ENCODE peak calls at places on chromosome 9, in four cellular contexts. X is PC-9, Z is psoas muscle, S is esophagus squamous epithelium. P is an unnamed sample.

GRCh38 chr9:132384376-132384775 is 22.3 kb downstream of the TTF1 start:
- DNase-seq in X (no peak), Z (no peak), S (no peak), P (peak; percentile 88)

GRCh38 chr9:132141948-132142594 is 19.8 kb upstream of the NTNG2 start:
- DNase-seq in X (peak; percentile 16), Z (no peak), S (no peak), P (no peak)

GRCh38 chr9:33748633-33749304 is 46.6 kb upstream of the PRSS3 start:
- DNase-seq in X (no peak), Z (no peak), S (no peak), P (no peak)

GRCh38 chr9:2047144-2047671 is 32.1 kb downstream of the SMARCA2 start:
- DNase-seq in X (no peak), Z (no peak), S (no peak), P (no peak)

GRCh38 chr9:35771079-35771441 is 17.0 kb upstream of the MSMP start:
- DNase-seq in X (no peak), Z (peak; percentile 42), S (no peak), P (no peak)

GRCh38 chr9:33170464-33171156 is 3.5 kb upstream of the B4GALT1 start:
- DNase-seq in X (no peak), Z (peak; percentile 70), S (no peak), P (peak; percentile 35)

GRCh38 chr9:89919171-89919681 is 314.4 kb downstream of the GADD45G start:
- DNase-seq in X (no peak), Z (no peak), S (no peak), P (peak; percentile 40)

GRCh38 chr9:3865373-3865772 is 339.6 kb upstream of the RFX3 start:
- DNase-seq in X (no peak), Z (no peak), S (no peak), P (no peak)

GRCh38 chr9:8346291-8346690 is 546.7 kb upstream of the DMAC1 start:
- DNase-seq in X (no peak), Z (no peak), S (no peak), P (no peak)

GRCh38 chr9:23686257-23686656 is 139.8 kb downstream of the ELAVL2 start:
- DNase-seq in X (no peak), Z (no peak), S (no peak), P (no peak)

GRCh38 chr9:88775037-88775471 is 216.2 kb upstream of the S1PR3 start:
- DNase-seq in X (peak; percentile 41), Z (no peak), S (no peak), P (no peak)

GRCh38 chr9:72874344-72874743 is 78.5 kb downstream of the ALDH1A1 start:
- DNase-seq in X (no peak), Z (no peak), S (no peak), P (no peak)

GRCh38 chr9:35695801-35696420 is 6.2 kb upstream of the TPM2 start:
- DNase-seq in X (no peak), Z (no peak), S (no peak), P (no peak)

GRCh38 chr9:91036356-91036755 is 234.7 kb downstream of the SYK start:
- DNase-seq in X (no peak), Z (no peak), S (no peak), P (peak; percentile 5)

GRCh38 chr9:88818495-88819201 is 172.6 kb upstream of the S1PR3 start:
- DNase-seq in X (peak; percentile 43), Z (no peak), S (no peak), P (no peak)

GRCh38 chr9:71929791-71930440 is 18.5 kb downstream of the C9orf85 start:
- DNase-seq in X (no peak), Z (no peak), S (no peak), P (no peak)

GRCh38 chr9:34400686-34401602 is 24.2 kb upstream of the MYORG start:
- DNase-seq in X (no peak), Z (no peak), S (no peak), P (no peak)

GRCh38 chr9:113949206-113950078 is 73.3 kb downstream of the ZNF618 start:
- DNase-seq in X (no peak), Z (no peak), S (no peak), P (no peak)

GRCh38 chr9:137403281-137403680 is 19.7 kb downstream of the EXD3 start:
- DNase-seq in X (no peak), Z (no peak), S (no peak), P (no peak)

GRCh38 chr9:137406085-137406773 is 16.7 kb downstream of the EXD3 start:
- DNase-seq in X (no peak), Z (no peak), S (no peak), P (no peak)

GRCh38 chr9:137404971-137405584 is 17.9 kb downstream of the EXD3 start:
- DNase-seq in X (no peak), Z (no peak), S (no peak), P (no peak)

GRCh38 chr9:137405677-137406081 is 17.3 kb downstream of the EXD3 start:
- DNase-seq in X (no peak), Z (no peak), S (no peak), P (no peak)

DNA sequence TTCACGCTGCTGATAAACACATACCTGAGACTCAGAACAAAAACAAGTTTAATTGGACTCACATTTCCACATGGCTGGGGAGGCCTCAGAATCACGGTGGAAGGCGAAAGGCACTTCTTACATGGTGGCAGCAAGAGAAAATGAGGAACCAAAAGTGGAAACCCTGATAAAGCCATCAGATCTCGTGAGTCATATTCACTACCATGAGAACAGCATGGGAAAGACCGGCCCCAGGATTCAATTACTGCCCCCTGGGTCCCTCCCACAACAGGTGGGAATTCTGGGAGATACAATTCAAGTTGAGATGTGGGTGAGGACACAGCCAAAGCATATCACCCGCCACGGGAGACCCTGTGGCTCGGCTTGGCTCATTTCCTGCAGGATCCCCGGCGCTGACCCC is 20.2 kb downstream of the EXD3 start:
- DNase-seq in X (no peak), Z (no peak), S (no peak), P (no peak)
- H3K27ac ChIP-seq in X (no peak overlapping the region), Z (no peak overlapping the region), S (no peak overlapping the region), P (no peak overlapping the region)

GRCh38 chr9:37290366-37290765 is 132.1 kb upstream of the GRHPR start:
- DNase-seq in X (no peak), Z (no peak), S (no peak), P (peak; percentile 66)

GRCh38 chr9:37287317-37287716 is 135.2 kb upstream of the GRHPR start:
- DNase-seq in X (no peak), Z (no peak), S (no peak), P (no peak)

GRCh38 chr9:37290881-37291485 is 131.5 kb upstream of the GRHPR start:
- DNase-seq in X (no peak), Z (no peak), S (no peak), P (peak; percentile 48)

GRCh38 chr9:37286530-37287175 is 135.8 kb upstream of the GRHPR start:
- DNase-seq in X (no peak), Z (no peak), S (no peak), P (peak; percentile 44)

DNA sequence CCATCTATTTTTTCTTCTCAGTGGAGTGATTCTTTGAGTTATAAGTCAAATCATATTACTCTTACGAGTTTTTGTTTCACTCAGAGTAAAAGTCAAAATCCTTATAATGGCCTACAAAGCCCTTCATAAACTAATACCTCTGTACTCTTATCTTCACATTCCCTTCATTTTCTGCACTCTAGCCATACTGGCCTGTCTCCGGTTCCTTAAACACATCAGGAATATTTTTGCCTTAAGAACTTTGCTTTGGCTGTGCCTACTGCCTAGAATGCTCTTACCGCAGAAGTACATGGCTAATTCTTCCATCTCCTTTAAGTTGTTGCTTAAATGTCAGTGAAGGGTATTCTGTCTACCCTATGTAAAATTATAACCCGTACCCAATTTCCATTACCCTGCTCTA is 132.9 kb upstream of the GRHPR start:
- DNase-seq in X (no peak), Z (no peak), S (no peak), P (no peak)
- H3K4me3 ChIP-seq in X (no peak overlapping the region), Z (no peak overlapping the region), S (no peak overlapping the region), P (peak overlapping the region; percentile 25)

GRCh38 chr9:130883479-130883878 is 13.1 kb downstream of the QRFP start:
- DNase-seq in X (no peak), Z (no peak), S (no peak), P (no peak)
- H3K27ac ChIP-seq in X (no peak overlapping the region), Z (no peak overlapping the region), S (no peak overlapping the region), P (no peak overlapping the region)

DNA sequence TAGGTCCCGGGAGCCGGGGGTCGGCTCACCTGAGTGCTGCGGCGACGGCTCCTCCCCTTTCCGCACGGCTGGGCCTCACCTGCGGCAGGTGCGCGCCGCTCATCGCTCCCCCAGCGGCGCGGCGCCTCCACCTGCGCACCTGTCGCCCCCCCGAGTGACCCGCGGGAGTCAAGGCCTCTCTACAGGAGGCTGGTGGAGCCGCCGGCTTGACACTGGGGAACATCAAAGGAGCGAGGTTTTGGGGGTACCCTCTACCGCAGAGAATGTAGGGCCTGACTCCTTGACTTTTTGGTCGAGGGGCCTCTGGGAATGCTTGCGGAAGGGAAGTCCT is 483 bp upstream of the IER5L start:
- DNase-seq in X (no peak), Z (no peak), S (no peak), P (no peak)
- H3K4me3 ChIP-seq in X (peak overlapping the region; percentile 95), Z (peak overlapping the region; percentile 82), S (peak overlapping the region; percentile 81), P (peak overlapping the region; percentile 72)

GRCh38 chr9:124853605-124854143 is 414 bp downstream of the WDR38 start:
- DNase-seq in X (no peak), Z (no peak), S (no peak), P (no peak)
- H3K27ac ChIP-seq in X (no peak overlapping the region), Z (peak overlapping the region; percentile 9), S (peak overlapping the region; percentile 20), P (no peak overlapping the region)

GRCh38 chr9:20552874-20553624 is 69.2 kb downstream of the MLLT3 start:
- DNase-seq in X (no peak), Z (no peak), S (no peak), P (no peak)
- H3K4me3 ChIP-seq in X (no peak overlapping the region), Z (no peak overlapping the region), S (no peak overlapping the region), P (no peak overlapping the region)

GRCh38 chr9:78707481-78707977 is 410.6 kb downstream of the PSAT1 start:
- DNase-seq in X (no peak), Z (no peak), S (no peak), P (no peak)
- H3K27ac ChIP-seq in X (no peak overlapping the region), Z (no peak overlapping the region), S (no peak overlapping the region), P (no peak overlapping the region)

P was measured in OCI-LY7.